ENCODE peak calls at places on chromosomes 3 and 15, in nine cellular contexts. C, K, I, G, H, V, L, W and R are unnamed samples. For H3K9me3, the result is how much of the 10 kb centered on the place peaks cover.

GRCh38 chr15:93235926-93236781 is 147.1 kb upstream of the RGMA start:
- DNase-seq in C (no peak), K (no peak), I (no peak), G (no peak), H (no peak), V (no peak), L (no peak), W (no peak), R (no peak)

GRCh38 chr15:87871738-87872315 is 384.7 kb downstream of the NTRK3 start:
- DNase-seq in C (no peak), K (no peak), I (no peak), G (no peak), H (no peak), V (no peak), L (peak), W (no peak), R (no peak)

GRCh38 chr3:9600597-9600996 is 47.0 kb upstream of the LHFPL4 start:
- DNase-seq in C (no peak), K (no peak), I (no peak), G (no peak), H (no peak), V (no peak), L (peak), W (no peak), R (no peak)

GRCh38 chr15:75814794-75815193 is 28.5 kb upstream of the UBE2Q2 start:
- DNase-seq in C (no peak), K (no peak), I (no peak), G (no peak), H (no peak), V (no peak), L (no peak), W (no peak), R (no peak)

GRCh38 chr3:57756528-57757401 is 656 bp downstream of the SLMAP start:
- DNase-seq in C (peak), K (peak), I (peak), G (peak), H (peak), V (peak), L (peak), W (peak), R (peak)

GRCh38 chr3:54905230-54905888 is 22.5 kb downstream of the LRTM1 start:
- DNase-seq in C (no peak), K (no peak), I (no peak), G (no peak), H (no peak), V (no peak), L (no peak), W (no peak), R (no peak)

GRCh38 chr15:80957976-80958375 is 31.6 kb downstream of the MESD start:
- DNase-seq in C (no peak), K (no peak), I (no peak), G (no peak), H (no peak), V (no peak), L (no peak), W (no peak), R (no peak)

GRCh38 chr3:46662771-46663551 is 30.5 kb downstream of the ALS2CL start:
- DNase-seq in C (peak), K (no peak), I (peak), G (no peak), H (peak), V (no peak), L (peak), W (peak), R (peak)

GRCh38 chr15:79315623-79316328 is 4.9 kb downstream of the TMED3 start:
- DNase-seq in C (no peak), K (no peak), I (no peak), G (no peak), H (no peak), V (no peak), L (no peak), W (no peak), R (no peak)

GRCh38 chr3:185656321-185656840 is 70.3 kb downstream of the SENP2 start:
- DNase-seq in C (peak), K (peak), I (no peak), G (no peak), H (peak), V (no peak), L (peak), W (no peak), R (peak)

GRCh38 chr15:48334260-48334659 is 3.0 kb downstream of the DUT start:
- DNase-seq in C (no peak), K (no peak), I (no peak), G (no peak), H (no peak), V (no peak), L (no peak), W (peak), R (no peak)

GRCh38 chr3:53614307-53614706 is 119.9 kb downstream of the CACNA1D start:
- DNase-seq in C (no peak), K (no peak), I (no peak), G (no peak), H (no peak), V (no peak), L (no peak), W (no peak), R (no peak)

GRCh38 chr3:151328298-151329036 is 882 bp downstream of the P2RY13 start:
- DNase-seq in C (no peak), K (no peak), I (no peak), G (peak), H (no peak), V (no peak), L (peak), W (no peak), R (no peak)

GRCh38 chr3:134201201-134202130 is 49.2 kb downstream of the RYK start:
- DNase-seq in C (no peak), K (peak), I (no peak), G (no peak), H (no peak), V (no peak), L (peak), W (peak), R (no peak)

GRCh38 chr15:77623008-77623877 is 9.5 kb downstream of the LINGO1 start:
- DNase-seq in C (no peak), K (no peak), I (peak), G (no peak), H (peak), V (no peak), L (no peak), W (no peak), R (no peak)

GRCh38 chr3:63706321-63707085 is 54.0 kb downstream of the SNTN start:
- DNase-seq in C (no peak), K (no peak), I (no peak), G (no peak), H (no peak), V (no peak), L (no peak), W (no peak), R (no peak)

GRCh38 chr15:87777054-87777498 is 479.5 kb downstream of the NTRK3 start:
- DNase-seq in C (no peak), K (no peak), I (no peak), G (no peak), H (no peak), V (no peak), L (peak), W (no peak), R (no peak)

GRCh38 chr3:11589706-11590105 is 54.0 kb downstream of the VGLL4 start:
- DNase-seq in C (no peak), K (no peak), I (peak), G (no peak), H (no peak), V (no peak), L (no peak), W (no peak), R (no peak)

GRCh38 chr3:11591401-11592266 is 52.1 kb downstream of the VGLL4 start:
- DNase-seq in C (peak), K (peak), I (peak), G (no peak), H (peak), V (no peak), L (peak), W (peak), R (peak)

GRCh38 chr3:11592460-11593298 is 51.0 kb downstream of the VGLL4 start:
- DNase-seq in C (no peak), K (peak), I (peak), G (no peak), H (no peak), V (no peak), L (no peak), W (peak), R (no peak)

GRCh38 chr3:11588755-11589154 is 55.0 kb downstream of the VGLL4 start:
- DNase-seq in C (no peak), K (no peak), I (peak), G (no peak), H (no peak), V (no peak), L (no peak), W (no peak), R (no peak)

DNA sequence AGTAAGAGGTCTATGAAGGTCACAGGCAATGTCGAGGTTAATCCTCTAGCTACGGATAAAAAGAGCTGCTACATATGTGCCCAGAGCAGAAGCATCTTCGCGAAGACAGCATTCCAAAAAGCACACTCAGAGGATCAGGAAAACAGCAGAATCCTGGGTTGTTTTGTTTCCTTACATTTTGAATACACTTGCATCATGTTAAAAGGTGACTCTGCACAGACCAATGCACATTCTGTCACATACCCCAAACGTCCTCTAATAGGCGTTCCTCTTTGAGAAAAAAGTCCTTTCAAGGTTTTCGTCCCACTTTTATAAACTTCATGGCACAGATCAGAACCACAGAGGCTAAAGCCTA is 52.7 kb downstream of the VGLL4 start:
- DNase-seq in C (no peak), K (no peak), I (no peak), G (no peak), H (no peak), V (no peak), L (no peak), W (no peak), R (no peak)
- H3K4me3 ChIP-seq in C (no peak), K (no peak), I (peak), G (no peak), H (no peak), V (no peak), L (no peak), W (no peak), R (no peak)

DNA sequence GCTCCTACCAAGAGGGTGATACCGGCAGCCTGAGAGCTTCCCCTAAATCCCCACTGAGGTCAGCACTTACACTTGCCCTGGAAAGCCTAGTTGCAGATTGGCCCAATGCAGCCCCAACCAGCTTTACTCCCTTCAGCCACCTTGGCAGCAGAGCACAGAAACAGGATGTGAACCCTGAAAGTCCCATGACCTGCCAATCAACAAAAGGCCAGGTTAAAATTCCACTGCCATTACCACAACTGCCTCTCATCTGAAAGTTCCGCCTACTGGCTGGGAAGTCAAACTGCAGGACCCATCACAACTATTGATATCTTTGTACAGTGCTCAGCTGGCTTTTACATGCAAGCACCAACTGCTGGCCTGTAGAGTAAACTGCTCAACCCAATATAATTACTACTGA is 156.2 kb downstream of the ZMAT3 start:
- DNase-seq in C (no peak), K (no peak), I (no peak), G (no peak), H (no peak), V (no peak), L (no peak), W (no peak), R (no peak)
- H3K9me3 ChIP-seq in C (under half), K (under half), I (under half), G (under half), H (under half), V (under half), L (under half), W (under half), R (under half)

DNA sequence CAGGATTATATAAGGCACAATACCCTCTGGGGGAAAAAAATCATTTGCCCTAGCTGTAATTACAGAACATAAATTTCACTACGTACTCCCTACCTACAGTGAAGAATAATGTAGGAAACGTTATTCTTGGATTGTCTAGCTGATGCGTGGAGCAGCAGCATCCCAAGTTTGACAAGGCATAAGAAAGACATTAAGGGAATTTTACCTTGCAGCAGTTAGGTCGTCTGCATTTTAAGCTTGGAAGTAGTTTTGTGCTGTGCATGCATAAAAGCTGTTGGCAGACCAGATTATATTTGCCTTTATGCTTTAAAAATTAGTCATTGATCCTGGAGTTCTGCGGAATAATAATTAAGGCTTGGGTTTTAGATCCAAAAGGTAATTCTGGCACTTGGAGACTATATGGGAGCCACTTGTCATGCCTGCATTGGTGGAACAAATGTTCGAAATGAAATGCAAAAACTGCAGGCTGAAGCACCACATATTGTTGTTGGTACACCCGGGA is 2.2 kb downstream of the EIF4A2 start:
- DNase-seq in C (no peak), K (no peak), I (no peak), G (no peak), H (no peak), V (no peak), L (no peak), W (no peak), R (no peak)
- H3K4me3 ChIP-seq in C (peak), K (peak), I (peak), G (peak), H (peak), V (peak), L (peak), W (peak), R (peak)

DNA sequence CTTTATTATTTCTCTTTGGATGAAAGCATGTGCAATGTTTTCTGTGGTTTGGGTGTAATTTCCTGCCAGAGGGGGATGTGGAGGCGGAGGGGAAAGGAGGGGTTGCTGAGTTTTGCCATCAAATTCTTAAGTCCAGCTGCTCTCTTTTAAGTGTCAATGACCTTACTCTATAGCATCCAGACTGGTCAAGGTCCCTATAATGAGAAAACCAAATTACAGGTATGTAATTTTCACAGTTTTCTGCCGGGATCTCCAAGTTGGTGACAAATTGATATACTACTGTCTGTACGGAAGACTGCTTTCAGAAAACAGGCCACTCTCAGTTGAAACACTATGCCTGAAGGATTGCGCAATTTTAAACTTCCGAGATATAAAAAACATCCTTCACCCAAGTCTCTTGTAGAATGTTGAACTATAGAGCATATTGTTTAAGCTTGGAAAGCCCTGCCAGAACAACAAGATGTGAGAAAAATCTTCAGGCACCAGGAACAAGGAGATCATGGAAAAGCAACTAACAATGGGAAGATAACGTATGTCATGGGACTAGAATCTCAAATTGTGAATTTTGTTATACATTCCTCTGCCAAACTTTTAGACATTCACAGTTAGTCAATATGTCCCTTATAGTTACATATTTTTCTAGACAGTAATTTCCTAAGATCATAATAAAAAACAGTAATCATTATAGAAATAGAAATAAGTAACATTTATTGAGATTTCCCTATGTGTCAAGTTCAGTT is 300.7 kb upstream of the SATB1 start:
- DNase-seq in C (no peak), K (no peak), I (no peak), G (peak), H (peak), V (no peak), L (no peak), W (no peak), R (no peak)
- H3K9me3 ChIP-seq in C (under half), K (under half), I (under half), G (under half), H (under half), V (under half), L (under half), W (under half), R (under half)